ENCODE peak calls at places on chromosomes 1 and 21, in five cellular contexts. U, C, G, Y and E are unnamed samples.

GRCh38 chr21:46031484-46031883 is 49.9 kb downstream of the COL6A1 start:
- DNase-seq in C (no peak), Y (no peak), G (no peak), U (no peak), E (no peak)

GRCh38 chr21:42547906-42548365 is 34.3 kb downstream of the SLC37A1 start:
- DNase-seq in U (no peak), G (no peak), C (no peak), Y (no peak), E (no peak)

GRCh38 chr21:26425576-26425975 is 147.5 kb downstream of the CYYR1 start:
- DNase-seq in G (no peak), Y (no peak), C (no peak), U (no peak), E (no peak)

GRCh38 chr1:229887043-229887822 is 179.8 kb upstream of the GALNT2 start:
- DNase-seq in G (no peak), Y (no peak), C (no peak), U (peak), E (no peak)

GRCh38 chr1:18491168-18491567 is 10.4 kb downstream of the KLHDC7A start:
- DNase-seq in Y (no peak), C (no peak), U (no peak), G (no peak), E (no peak)

GRCh38 chr1:198258491-198258890 is 101.7 kb downstream of the NEK7 start:
- DNase-seq in Y (no peak), C (no peak), G (no peak), U (peak), E (no peak)

GRCh38 chr1:21449906-21450305 is 10.0 kb downstream of the NBPF3 start:
- DNase-seq in U (no peak), Y (no peak), G (no peak), C (no peak), E (no peak)

GRCh38 chr1:209823143-209824041 is 4.4 kb upstream of the UTP25 start:
- DNase-seq in Y (peak), U (peak), G (peak), C (peak), E (peak)

GRCh38 chr21:42125571-42126544 is 54.7 kb downstream of the UMODL1 start:
- DNase-seq in G (no peak), C (peak), U (peak), Y (peak), E (peak)

GRCh38 chr1:211741799-211742198 is 66.4 kb upstream of the NEK2 start:
- DNase-seq in U (no peak), G (no peak), Y (no peak), C (no peak), E (no peak)

GRCh38 chr1:202221911-202222909 is 28.6 kb downstream of the LGR6 start:
- DNase-seq in Y (no peak), U (no peak), C (no peak), G (no peak), E (peak)

GRCh38 chr1:234139966-234140365 is 233.3 kb upstream of the COA6 start:
- DNase-seq in Y (no peak), C (no peak), G (no peak), U (peak), E (no peak)

GRCh38 chr1:228110536-228110935 is 1.4 kb upstream of the MRPL55 start:
- DNase-seq in G (no peak), Y (no peak), C (no peak), U (no peak), E (no peak)
- TF ChIP-seq EZH2phosphoT487 in G (no peak), Y (no peak), C (no peak), U (no peak), E (no peak)

DNA sequence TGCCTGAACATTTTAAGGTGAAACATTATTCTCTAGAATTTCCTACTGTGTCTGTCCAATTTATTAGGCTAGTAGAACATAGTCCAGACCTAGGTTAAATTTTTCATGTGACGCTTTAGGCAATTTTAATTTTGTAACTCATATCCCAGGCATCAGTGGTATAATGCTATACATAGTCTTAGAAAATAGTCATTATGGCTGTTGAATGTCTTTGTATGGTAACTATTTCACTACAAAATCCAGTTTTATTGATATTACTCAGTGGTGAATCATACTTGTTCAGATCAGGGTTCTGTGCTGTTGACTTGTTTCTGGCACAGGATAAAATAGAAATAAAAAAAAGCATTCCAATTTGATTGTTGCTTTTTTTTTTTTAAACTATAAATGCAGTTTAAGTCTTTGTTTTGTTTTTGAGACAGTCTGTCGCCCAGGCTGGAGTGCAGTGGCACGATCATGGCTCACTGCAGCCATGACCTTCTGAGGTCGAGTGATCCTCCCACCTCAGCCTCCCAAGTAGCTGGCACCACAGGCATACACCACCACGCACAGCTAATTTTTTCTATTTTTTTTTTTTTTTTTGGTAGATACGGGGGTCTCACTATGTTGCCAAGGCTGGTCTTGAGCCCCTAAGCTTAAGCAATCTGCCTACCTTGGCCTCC is 67.0 kb downstream of the PRDM2 start:
- DNase-seq in G (no peak), Y (no peak), U (peak), C (no peak), E (no peak)
- H3K27ac ChIP-seq in G (no peak), Y (no peak), U (peak), C (no peak), E (no peak)

GRCh38 chr1:116877369-116877768 is 32.3 kb upstream of the PTGFRN start:
- DNase-seq in G (no peak), Y (no peak), U (no peak), C (no peak), E (no peak)

GRCh38 chr1:116873680-116874271 is 35.9 kb upstream of the PTGFRN start:
- DNase-seq in C (no peak), U (peak), Y (no peak), G (no peak), E (no peak)

GRCh38 chr1:116875391-116875790 is 34.3 kb upstream of the PTGFRN start:
- DNase-seq in G (no peak), U (no peak), Y (no peak), C (no peak), E (no peak)

GRCh38 chr1:116871772-116872146 is 38.0 kb upstream of the PTGFRN start:
- DNase-seq in C (no peak), U (peak), G (no peak), Y (no peak), E (no peak)

DNA sequence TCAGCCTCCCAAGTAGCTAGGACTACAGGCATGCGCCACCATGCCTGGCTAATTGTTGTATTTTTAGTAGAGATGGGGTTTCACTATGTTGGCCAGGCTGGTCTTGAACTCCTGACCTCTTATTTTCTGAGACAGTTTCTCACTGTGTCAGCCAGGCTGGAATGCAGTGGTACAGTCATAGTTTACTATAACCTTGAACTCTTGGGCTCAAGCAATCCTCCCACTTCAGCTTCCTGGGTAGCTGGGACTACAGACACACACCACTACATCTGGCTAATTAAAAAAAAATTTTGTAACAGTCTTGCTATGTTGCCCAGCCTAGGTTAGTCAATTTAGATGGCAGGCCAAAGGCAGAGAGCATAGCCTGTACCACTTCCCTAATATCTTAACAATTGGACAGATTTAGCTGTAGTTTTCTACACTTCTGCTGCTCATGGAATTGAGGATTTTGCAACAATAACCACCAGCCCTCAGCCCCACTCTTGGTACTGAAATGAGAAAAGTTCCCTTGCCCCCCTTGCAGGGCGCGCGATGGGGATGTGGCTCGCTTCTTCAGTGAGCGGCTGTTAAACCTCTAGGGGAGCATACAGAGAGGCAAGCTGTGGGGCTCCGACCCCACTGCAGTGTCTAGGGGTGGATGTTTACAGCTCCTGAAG is 35.0 kb upstream of the PTGFRN start:
- DNase-seq in U (peak), G (no peak), C (no peak), Y (no peak), E (no peak)
- TF ChIP-seq EZH2phosphoT487 in U (no peak), G (no peak), C (no peak), Y (no peak), E (no peak)

DNA sequence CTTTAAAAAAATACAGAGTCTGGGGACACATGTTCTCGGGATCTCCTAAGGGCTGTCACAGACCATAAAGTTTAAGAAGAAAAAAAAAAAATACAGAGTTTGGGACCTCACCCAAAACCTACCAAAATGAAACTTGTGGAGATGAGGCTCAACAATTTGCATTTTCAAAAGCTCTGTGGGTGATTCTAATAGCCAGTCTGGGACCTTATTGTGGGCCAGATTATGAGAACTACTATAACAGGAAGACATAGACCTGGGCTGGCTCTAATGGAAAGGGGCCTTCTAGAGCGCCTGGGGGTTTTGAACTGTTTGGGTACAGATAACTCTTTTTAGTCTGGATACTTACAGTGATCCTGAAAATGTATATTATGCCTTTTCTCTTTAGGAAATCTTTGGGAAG is 69.1 kb downstream of the LAMC1 start:
- DNase-seq in U (no peak), C (no peak), Y (no peak), G (no peak), E (no peak)
- H3K27ac ChIP-seq in U (peak), C (no peak), Y (no peak), G (no peak), E (peak)

DNA sequence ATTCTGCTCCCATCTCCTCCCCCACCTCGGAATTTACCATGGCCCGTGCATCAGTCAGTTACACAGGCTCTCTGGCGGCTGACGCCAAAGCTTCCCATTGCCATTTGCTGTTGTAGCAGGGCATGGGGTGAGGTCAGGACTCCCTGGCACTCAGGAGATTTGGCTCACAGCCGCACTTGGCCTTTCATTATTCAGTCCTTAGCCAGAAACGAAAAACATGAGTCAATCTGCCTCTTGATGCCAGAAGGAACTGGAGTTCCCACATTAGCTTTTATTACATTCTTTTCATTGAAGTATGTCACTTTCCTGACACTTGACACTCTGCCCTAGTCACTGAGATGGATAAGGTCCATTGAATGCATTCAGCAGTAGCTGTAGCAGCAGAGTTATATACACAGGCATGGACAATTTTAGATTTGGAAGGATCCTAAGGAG is 260.6 kb downstream of the CACNA1E start:
- DNase-seq in C (no peak), G (no peak), Y (no peak), U (no peak), E (no peak)
- TF ChIP-seq EZH2phosphoT487 in C (no peak), G (no peak), Y (no peak), U (no peak), E (no peak)

GRCh38 chr1:205497351-205497750 is 7.1 kb upstream of the CDK18 start:
- DNase-seq in C (no peak), Y (no peak), G (no peak), U (no peak), E (no peak)
- H3K27ac ChIP-seq in C (no peak), Y (no peak), G (no peak), U (no peak), E (no peak)